ENCODE peak calls at places on chromosomes 11 and 22, in ten cellular contexts. B is pulmonary artery endothelial cell; P is iris pigment epithelial cell; S is NCI-H460; E is globus pallidus; X is coronary artery; C is skeletal muscle cell; N is NCI-H187 treated with DMSO at 0.1 percent for 48 hours; Y is activated CD4-positive, CD25-positive, alpha-beta regulatory T cell; L is germinal center. J is an unnamed sample.

GRCh38 chr11:119263352-119263940 is 53.5 kb downstream of the MCAM start:
- DNase-seq in B (no peak), P (peak; percentile 26), S (no peak), E (no peak), X (no peak), C (no peak), N (no peak), Y (no peak), L (peak; percentile 3), J (no peak)

GRCh38 chr22:45201678-45202332 is 38.1 kb downstream of the NUP50 start:
- DNase-seq in B (no peak), P (peak; percentile 99), S (no peak), E (no peak), X (no peak), C (peak; percentile 86), N (no peak), Y (no peak), L (no peak), J (no peak)

GRCh38 chr11:41879186-41879738 is 419.8 kb upstream of the LRRC4C start:
- DNase-seq in B (no peak), P (no peak), S (peak; percentile 25), E (no peak), X (no peak), C (peak; percentile 64), N (no peak), Y (no peak), L (no peak), J (no peak)

GRCh38 chr11:92993004-92993403 is 23.6 kb downstream of the MTNR1B start:
- DNase-seq in B (no peak), P (no peak), S (no peak), E (no peak), X (no peak), C (no peak), N (no peak), Y (no peak), L (no peak), J (no peak)

GRCh38 chr11:10122337-10123197 is 171.5 kb downstream of the SBF2 start:
- DNase-seq in B (no peak), P (peak; percentile 76), S (no peak), E (no peak), X (no peak), C (no peak), N (no peak), Y (no peak), L (no peak), J (no peak)

GRCh38 chr11:117830674-117831351 is 6.3 kb upstream of the FXYD2 start:
- DNase-seq in B (no peak), P (no peak), S (no peak), E (no peak), X (peak; percentile 65), C (no peak), N (no peak), Y (no peak), L (no peak), J (no peak)

GRCh38 chr11:83816572-83817187 is 530.5 kb upstream of the CCDC90B start:
- DNase-seq in B (no peak), P (peak; percentile 44), S (peak; percentile 22), E (no peak), X (no peak), C (no peak), N (no peak), Y (no peak), L (peak; percentile 6), J (no peak)

GRCh38 chr11:3947084-3947483 is 91.6 kb downstream of the STIM1 start:
- DNase-seq in B (peak; percentile 48), P (peak; percentile 58), S (no peak), E (no peak), X (no peak), C (no peak), N (no peak), Y (no peak), L (peak; percentile 19), J (no peak)

GRCh38 chr11:45646275-45646970 is 19.0 kb downstream of the CHST1 start:
- DNase-seq in B (no peak), P (peak; percentile 60), S (no peak), E (no peak), X (no peak), C (no peak), N (no peak), Y (no peak), L (peak; percentile 52), J (no peak)

GRCh38 chr22:41469218-41469851 is 418 bp downstream of the ACO2 start:
- DNase-seq in B (no peak), P (no peak), S (no peak), E (no peak), X (no peak), C (no peak), N (no peak), Y (peak; percentile 40), L (no peak), J (no peak)

GRCh38 chr22:45548991-45549736 is 46.5 kb downstream of the FBLN1 start:
- DNase-seq in B (no peak), P (peak; percentile 91), S (peak; percentile 78), E (no peak), X (no peak), C (peak; percentile 13), N (no peak), Y (no peak), L (no peak), J (no peak)

GRCh38 chr11:17751558-17751957 is 17.0 kb downstream of the KCNC1 start:
- DNase-seq in B (no peak), P (no peak), S (no peak), E (no peak), X (no peak), C (no peak), N (no peak), Y (no peak), L (no peak), J (no peak)

GRCh38 chr11:17475666-17476316 is 854 bp downstream of the ABCC8 start:
- DNase-seq in B (no peak), P (no peak), S (no peak), E (no peak), X (no peak), C (no peak), N (no peak), Y (no peak), L (no peak), J (peak; percentile 13)

GRCh38 chr11:19076744-19077589 is 16.4 kb upstream of the MRGPRX2 start:
- DNase-seq in B (no peak), P (peak; percentile 27), S (peak; percentile 42), E (peak; percentile 47), X (no peak), C (no peak), N (peak; percentile 39), Y (peak; percentile 40), L (peak; percentile 60), J (peak; percentile 83)

GRCh38 chr11:100719362-100719761 is 32.3 kb downstream of the ARHGAP42 start:
- DNase-seq in B (no peak), P (peak; percentile 59), S (no peak), E (peak; percentile 18), X (no peak), C (no peak), N (peak; percentile 4), Y (no peak), L (no peak), J (no peak)

GRCh38 chr11:27255447-27255828 is 107.6 kb downstream of the CCDC34 start:
- DNase-seq in B (no peak), P (peak; percentile 74), S (no peak), E (no peak), X (no peak), C (peak; percentile 70), N (no peak), Y (no peak), L (no peak), J (no peak)

GRCh38 chr22:24411256-24412004 is 16.0 kb upstream of the ADORA2A start:
- DNase-seq in B (no peak), P (no peak), S (no peak), E (no peak), X (no peak), C (no peak), N (no peak), Y (no peak), L (no peak), J (no peak)

GRCh38 chr11:96307748-96308133 is 35.3 kb downstream of the MAML2 start:
- DNase-seq in B (peak; percentile 71), P (peak; percentile 84), S (peak; percentile 65), E (no peak), X (no peak), C (peak; percentile 81), N (no peak), Y (no peak), L (no peak), J (no peak)

GRCh38 chr11:6405039-6405667 is 13.7 kb downstream of the APBB1 start:
- DNase-seq in B (no peak), P (peak; percentile 50), S (no peak), E (peak; percentile 70), X (no peak), C (no peak), N (no peak), Y (no peak), L (no peak), J (peak; percentile 26)

GRCh38 chr11:66224226-66224850 is 44.1 kb upstream of the RAB1B start:
- DNase-seq in B (no peak), P (no peak), S (no peak), E (no peak), X (no peak), C (no peak), N (no peak), Y (no peak), L (no peak), J (no peak)

GRCh38 chr11:66973956-66974585 is 1.0 kb upstream of the C11orf86 start:
- DNase-seq in B (no peak), P (peak; percentile 50), S (no peak), E (no peak), X (no peak), C (no peak), N (no peak), Y (no peak), L (no peak), J (no peak)

GRCh38 chr22:32587449-32587848 is 112.8 kb downstream of the FBXO7 start:
- DNase-seq in B (no peak), P (no peak), S (no peak), E (no peak), X (peak; percentile 78), C (peak; percentile 42), N (no peak), Y (no peak), L (no peak), J (no peak)

GRCh38 chr22:43110444-43110926 is at the start of gene BIK:
- DNase-seq in B (no peak), P (no peak), S (peak; percentile 14), E (peak; percentile 17), X (no peak), C (no peak), N (no peak), Y (peak; percentile 18), L (peak; percentile 82), J (peak; percentile 27)

GRCh38 chr11:1359556-1359955 is 30.2 kb upstream of the BRSK2 start:
- DNase-seq in B (no peak), P (no peak), S (no peak), E (no peak), X (no peak), C (no peak), N (no peak), Y (no peak), L (no peak), J (no peak)

GRCh38 chr22:49869855-49870712 is 16.4 kb downstream of the ZBED4 start:
- DNase-seq in B (no peak), P (no peak), S (no peak), E (no peak), X (no peak), C (no peak), N (no peak), Y (no peak), L (no peak), J (no peak)

J was measured in neural crest cell.